ENCODE peak calls at places on chromosomes 13 and 19, in nine cellular contexts. Y is naive thymus-derived CD4-positive, alpha-beta T cell; V is HEK293T; N is endothelial cell; B is effector memory CD4-positive, alpha-beta T cell; O is iris pigment epithelial cell; T is stimulated activated CD4-positive, alpha-beta T cell treated with anti-CD3 and anti-CD28 coated beads, Interleukin-1b, Interleukin-23, amount 100 ng/mL, for 24 hours; M is NCI-H1417; C is skeletal muscle cell. F is an unnamed sample.

GRCh38 chr13:73158851-73159250 is 100.0 kb downstream of the KLF5 start:
- DNase-seq in Y (no peak), V (no peak), N (no peak), B (no peak), O (peak; percentile 67), T (no peak), M (no peak), C (no peak), F (no peak)

GRCh38 chr13:32894589-32895001 is 121.6 kb upstream of the KL start:
- DNase-seq in Y (no peak), V (no peak), N (no peak), B (no peak), O (peak; percentile 75), T (no peak), M (no peak), C (peak; percentile 56), F (no peak)

GRCh38 chr19:41795031-41795461 is 1.3 kb upstream of the CEACAM3 start:
- DNase-seq in Y (peak; percentile 71), V (peak; percentile 27), N (peak; percentile 64), B (peak; percentile 42), O (peak; percentile 25), T (peak; percentile 39), M (peak; percentile 85), C (no peak), F (peak; percentile 56)

GRCh38 chr19:11659612-11660011 is 62.3 kb downstream of the ZNF627 start:
- DNase-seq in Y (no peak), V (no peak), N (no peak), B (no peak), O (peak; percentile 11), T (no peak), M (peak; percentile 35), C (no peak), F (no peak)

GRCh38 chr13:73696713-73697112 is 437.5 kb downstream of the KLF12 start:
- DNase-seq in Y (no peak), V (no peak), N (no peak), B (no peak), O (no peak), T (no peak), M (no peak), C (no peak), F (no peak)

GRCh38 chr19:29671393-29672076 is 6.3 kb downstream of the PLEKHF1 start:
- DNase-seq in Y (peak; percentile 74), V (no peak), N (no peak), B (peak; percentile 74), O (peak; percentile 70), T (peak; percentile 75), M (peak; percentile 22), C (no peak), F (peak; percentile 99)

GRCh38 chr19:16594681-16595091 is 22.5 kb upstream of the SLC35E1 start:
- DNase-seq in Y (peak; percentile 63), V (no peak), N (no peak), B (no peak), O (no peak), T (no peak), M (no peak), C (no peak), F (no peak)

GRCh38 chr13:110387451-110388140 is 80.5 kb downstream of the COL4A2 start:
- DNase-seq in Y (no peak), V (no peak), N (no peak), B (no peak), O (peak; percentile 88), T (no peak), M (no peak), C (no peak), F (no peak)

GRCh38 chr13:111468037-111468959 is 147.9 kb downstream of the TEX29 start:
- DNase-seq in Y (no peak), V (no peak), N (no peak), B (no peak), O (no peak), T (no peak), M (no peak), C (no peak), F (no peak)

GRCh38 chr19:11581740-11582139 is 4.3 kb upstream of the ACP5 start:
- DNase-seq in Y (peak; percentile 37), V (no peak), N (no peak), B (no peak), O (peak; percentile 61), T (no peak), M (no peak), C (no peak), F (no peak)

GRCh38 chr13:111944171-111944583 is 122.8 kb upstream of the SOX1 start:
- DNase-seq in Y (no peak), V (no peak), N (no peak), B (no peak), O (no peak), T (no peak), M (no peak), C (no peak), F (peak; percentile 28)

GRCh38 chr13:33105387-33106005 is 89.3 kb downstream of the KL start:
- DNase-seq in Y (no peak), V (no peak), N (no peak), B (no peak), O (no peak), T (no peak), M (no peak), C (no peak), F (no peak)

GRCh38 chr19:5953034-5953589 is 24.8 kb downstream of the RANBP3 start:
- DNase-seq in Y (no peak), V (no peak), N (no peak), B (no peak), O (peak; percentile 41), T (no peak), M (peak; percentile 28), C (no peak), F (no peak)

GRCh38 chr13:105979586-105979985 is 555.9 kb downstream of the EFNB2 start:
- DNase-seq in Y (no peak), V (no peak), N (no peak), B (no peak), O (peak; percentile 15), T (no peak), M (peak; percentile 94), C (no peak), F (peak; percentile 40)

GRCh38 chr13:20106751-20107150 is 54.1 kb downstream of the GJA3 start:
- DNase-seq in Y (no peak), V (no peak), N (no peak), B (no peak), O (no peak), T (no peak), M (no peak), C (no peak), F (no peak)

GRCh38 chr13:110773480-110773879 is 60.0 kb downstream of the ING1 start:
- DNase-seq in Y (no peak), V (no peak), N (no peak), B (no peak), O (no peak), T (no peak), M (no peak), C (no peak), F (no peak)

GRCh38 chr19:22331521-22331920 is 45.3 kb downstream of the ZNF729 start:
- DNase-seq in Y (no peak), V (no peak), N (no peak), B (no peak), O (no peak), T (no peak), M (no peak), C (no peak), F (no peak)

GRCh38 chr13:63190742-63191141 is 1775.1 kb upstream of the PCDH20 start:
- DNase-seq in Y (no peak), V (no peak), N (no peak), B (no peak), O (peak; percentile 84), T (no peak), M (no peak), C (no peak), F (no peak)

GRCh38 chr13:71242191-71242590 is 624.8 kb downstream of the DACH1 start:
- DNase-seq in Y (no peak), V (no peak), N (no peak), B (no peak), O (no peak), T (no peak), M (peak; percentile 79), C (no peak), F (peak; percentile 84)

GRCh38 chr19:54188224-54188871 is 1.0 kb downstream of the MBOAT7 start:
- DNase-seq in Y (no peak), V (no peak), N (no peak), B (peak; percentile 61), O (peak; percentile 88), T (no peak), M (peak; percentile 31), C (no peak), F (no peak)

GRCh38 chr19:45641274-45642105 is 2.3 kb upstream of the EML2 start:
- DNase-seq in Y (peak; percentile 34), V (peak; percentile 88), N (peak; percentile 59), B (peak; percentile 66), O (peak; percentile 72), T (peak; percentile 69), M (peak; percentile 91), C (no peak), F (peak; percentile 84)

GRCh38 chr19:44796701-44797115 is 12.2 kb upstream of the BCAM start:
- DNase-seq in Y (no peak), V (no peak), N (peak; percentile 69), B (no peak), O (peak; percentile 40), T (no peak), M (peak; percentile 89), C (no peak), F (peak; percentile 77)